ENCODE peak calls at places on chromosomes 13 and 19, in nine cellular contexts. S, Z, C, P, E, J, R, M and O are unnamed samples.

GRCh38 chr13:111666377-111666776 is 345.9 kb downstream of the TEX29 start:
- DNase-seq in R (no peak), J (no peak), E (no peak), C (no peak), P (peak), Z (no peak), S (no peak), M (no peak), O (no peak)

GRCh38 chr13:28136916-28137315 is 1.4 kb upstream of the PAN3 start:
- DNase-seq in J (no peak), E (no peak), R (no peak), S (no peak), Z (no peak), M (no peak), C (peak), P (no peak), O (no peak)

GRCh38 chr13:80962855-80963254 is 621.9 kb upstream of the SPRY2 start:
- DNase-seq in S (no peak), M (no peak), J (no peak), R (no peak), E (no peak), C (no peak), Z (no peak), P (no peak), O (no peak)

GRCh38 chr13:94516456-94516855 is 37.0 kb upstream of the DCT start:
- DNase-seq in J (no peak), E (no peak), C (no peak), M (no peak), R (no peak), S (no peak), Z (no peak), P (no peak), O (no peak)

GRCh38 chr13:29746167-29746677 is 104.2 kb downstream of the UBL3 start:
- DNase-seq in P (no peak), J (no peak), R (no peak), Z (no peak), S (no peak), E (no peak), M (no peak), C (no peak), O (no peak)

GRCh38 chr19:42989851-42990250 is 36.4 kb downstream of the PSG11 start:
- DNase-seq in C (no peak), J (no peak), S (no peak), E (no peak), Z (no peak), M (no peak), P (no peak), R (no peak), O (no peak)

GRCh38 chr19:10835754-10836477 is at the start of gene TMED1:
- DNase-seq in Z (peak), M (peak), S (peak), C (peak), E (peak), J (peak), R (peak), P (peak), O (peak)

GRCh38 chr19:58559275-58560006 is 1.0 kb upstream of the UBE2M start:
- DNase-seq in R (peak), M (peak), P (peak), Z (peak), S (peak), E (peak), C (peak), J (peak), O (peak)

GRCh38 chr13:112052213-112052612 is 14.7 kb upstream of the SOX1 start:
- DNase-seq in J (no peak), Z (no peak), E (no peak), S (no peak), R (no peak), C (no peak), P (no peak), M (no peak), O (no peak)

GRCh38 chr19:16951529-16951928 is 62.7 kb downstream of the F2RL3 start:
- DNase-seq in C (no peak), R (no peak), P (no peak), J (no peak), Z (peak), M (peak), E (no peak), S (no peak), O (no peak)

GRCh38 chr13:84528408-84529055 is 646.3 kb upstream of the SLITRK1 start:
- DNase-seq in S (no peak), M (no peak), J (no peak), P (no peak), Z (no peak), E (no peak), C (no peak), R (no peak), O (no peak)

GRCh38 chr13:112489199-112489598 is 98.8 kb downstream of the TUBGCP3 start:
- DNase-seq in C (no peak), Z (no peak), E (no peak), M (no peak), J (no peak), R (no peak), S (no peak), P (no peak), O (no peak)

GRCh38 chr13:46131705-46132104 is 26.9 kb upstream of the CPB2 start:
- DNase-seq in P (no peak), J (no peak), R (no peak), S (no peak), Z (no peak), M (no peak), C (no peak), E (no peak), O (no peak)

GRCh38 chr19:54233941-54234340 is 8.6 kb downstream of the LILRA6 start:
- DNase-seq in C (no peak), P (no peak), J (no peak), Z (no peak), S (peak), R (no peak), E (no peak), M (no peak), O (no peak)

GRCh38 chr19:55255618-55256423 is 3.0 kb downstream of the PPP6R1 start:
- DNase-seq in P (no peak), S (peak), Z (peak), J (no peak), R (no peak), C (peak), M (peak), E (peak), O (no peak)

GRCh38 chr19:5086725-5087439 is 118.0 kb downstream of the KDM4B start:
- DNase-seq in R (no peak), P (no peak), E (peak), M (no peak), C (no peak), J (no peak), Z (no peak), S (no peak), O (no peak)

GRCh38 chr13:45564108-45564507 is 51.4 kb downstream of the ERICH6B start:
- DNase-seq in C (peak), P (no peak), E (no peak), J (no peak), M (no peak), Z (peak), S (no peak), R (no peak), O (no peak)

GRCh38 chr13:80235559-80236296 is 105.2 kb downstream of the SPRY2 start:
- DNase-seq in P (no peak), M (peak), C (peak), E (no peak), J (no peak), R (no peak), Z (no peak), S (no peak), O (no peak)

GRCh38 chr13:69604698-69605097 is 502.9 kb upstream of the ATXN8OS start:
- DNase-seq in M (no peak), Z (no peak), E (no peak), S (no peak), R (no peak), J (no peak), C (no peak), P (no peak), O (no peak)

GRCh38 chr13:19836472-19836871 is 27.0 kb downstream of the ZMYM5 start:
- DNase-seq in C (no peak), S (no peak), R (no peak), Z (peak), P (no peak), M (no peak), J (no peak), E (no peak), O (no peak)

GRCh38 chr19:10961073-10961762 is 388 bp downstream of the SMARCA4 start:
- DNase-seq in R (peak), Z (no peak), M (no peak), C (peak), J (no peak), P (peak), E (no peak), S (peak), O (no peak)

GRCh38 chr13:50116430-50116973 is 101.3 kb downstream of the KCNRG start:
- DNase-seq in S (no peak), R (no peak), P (no peak), J (no peak), C (no peak), E (no peak), M (no peak), Z (peak), O (no peak)

GRCh38 chr19:21256722-21257121 is 72.5 kb downstream of the ZNF708 start:
- DNase-seq in J (no peak), S (no peak), Z (peak), M (no peak), P (peak), R (no peak), E (peak), C (peak), O (no peak)

GRCh38 chr13:33751151-33751550 is 66.8 kb upstream of the RFC3 start:
- DNase-seq in C (no peak), P (no peak), Z (peak), J (no peak), E (no peak), S (no peak), M (no peak), R (no peak), O (no peak)

GRCh38 chr13:97492257-97492656 is 58.3 kb downstream of the RAP2A start:
- DNase-seq in E (no peak), C (no peak), P (no peak), J (no peak), Z (no peak), S (no peak), R (no peak), M (no peak), O (no peak)

GRCh38 chr19:30228726-30229523 is 143.3 kb upstream of the ZNF536 start:
- DNase-seq in M (no peak), C (no peak), E (no peak), Z (peak), R (no peak), J (no peak), S (no peak), P (no peak), O (no peak)

GRCh38 chr13:102974574-102975195 is 91.5 kb downstream of the SLC10A2 start:
- DNase-seq in J (no peak), R (no peak), E (no peak), Z (no peak), C (no peak), M (no peak), P (no peak), S (no peak), O (no peak)

GRCh38 chr19:45630463-45630862 is 8.7 kb downstream of the EML2 start:
- DNase-seq in C (peak), M (peak), E (peak), J (no peak), Z (peak), P (no peak), S (no peak), R (no peak), O (no peak)

GRCh38 chr19:3672575-3672948 is 27.7 kb downstream of the PIP5K1C start:
- DNase-seq in J (no peak), C (no peak), E (no peak), P (no peak), R (no peak), S (no peak), M (no peak), Z (no peak), O (no peak)

GRCh38 chr13:28558126-28558525 is 63.2 kb upstream of the FLT1 start:
- DNase-seq in J (no peak), C (no peak), E (no peak), P (no peak), R (no peak), S (no peak), M (no peak), Z (peak), O (no peak)

GRCh38 chr13:50691682-50692263 is 151.7 kb downstream of the DLEU7 start:
- DNase-seq in Z (no peak), P (no peak), R (no peak), E (no peak), M (no peak), S (no peak), J (no peak), C (no peak), O (no peak)

GRCh38 chr13:114328595-114328994 is 14.3 kb downstream of the CHAMP1 start:
- DNase-seq in R (no peak), J (no peak), P (no peak), S (no peak), C (no peak), E (no peak), M (no peak), Z (no peak), O (no peak)

GRCh38 chr13:114323349-114323748 is 9.0 kb downstream of the CHAMP1 start:
- DNase-seq in J (no peak), E (no peak), Z (no peak), S (no peak), C (no peak), M (no peak), P (no peak), R (no peak), O (no peak)

GRCh38 chr13:114324334-114324733 is 10.0 kb downstream of the CHAMP1 start:
- DNase-seq in C (no peak), J (no peak), E (no peak), M (no peak), S (no peak), P (no peak), Z (no peak), R (no peak), O (no peak)

GRCh38 chr13:114328034-114328433 is 13.7 kb downstream of the CHAMP1 start:
- DNase-seq in C (no peak), M (no peak), P (no peak), Z (no peak), R (no peak), J (no peak), E (no peak), S (no peak), O (no peak)

GRCh38 chr13:114325729-114326128 is 11.4 kb downstream of the CHAMP1 start:
- DNase-seq in S (no peak), C (peak), J (no peak), Z (no peak), M (no peak), P (no peak), E (no peak), R (no peak), O (no peak)
- TF ChIP-seq POLR2A in S (no peak), C (no peak), J (no peak), Z (no peak), M (no peak), P (no peak), E (no peak), R (no peak), O (no peak)

GRCh38 chr13:25679154-25679553 is 307.4 kb downstream of the ATP8A2 start:
- DNase-seq in C (no peak), R (no peak), P (no peak), S (no peak), Z (no peak), E (no peak), J (no peak), M (no peak), O (no peak)
- TF ChIP-seq POLR2A in C (no peak), R (no peak), P (no peak), S (no peak), Z (no peak), E (no peak), J (no peak), M (no peak), O (no peak)

GRCh38 chr19:33132425-33132824 is 511 bp downstream of the WDR88 start:
- DNase-seq in S (no peak), Z (no peak), R (no peak), M (no peak), E (peak), C (no peak), P (no peak), J (no peak), O (no peak)
- TF ChIP-seq POLR2A in S (no peak), Z (no peak), R (no peak), M (no peak), E (no peak), C (no peak), P (no peak), J (no peak), O (no peak)

GRCh38 chr19:35039881-35040456 is 1.6 kb upstream of the HPN start:
- DNase-seq in P (no peak), R (no peak), J (no peak), S (no peak), C (no peak), E (no peak), M (no peak), Z (no peak), O (no peak)
- TF ChIP-seq POLR2A in P (no peak), R (no peak), J (no peak), S (no peak), C (no peak), E (no peak), M (no peak), Z (no peak), O (no peak)

DNA sequence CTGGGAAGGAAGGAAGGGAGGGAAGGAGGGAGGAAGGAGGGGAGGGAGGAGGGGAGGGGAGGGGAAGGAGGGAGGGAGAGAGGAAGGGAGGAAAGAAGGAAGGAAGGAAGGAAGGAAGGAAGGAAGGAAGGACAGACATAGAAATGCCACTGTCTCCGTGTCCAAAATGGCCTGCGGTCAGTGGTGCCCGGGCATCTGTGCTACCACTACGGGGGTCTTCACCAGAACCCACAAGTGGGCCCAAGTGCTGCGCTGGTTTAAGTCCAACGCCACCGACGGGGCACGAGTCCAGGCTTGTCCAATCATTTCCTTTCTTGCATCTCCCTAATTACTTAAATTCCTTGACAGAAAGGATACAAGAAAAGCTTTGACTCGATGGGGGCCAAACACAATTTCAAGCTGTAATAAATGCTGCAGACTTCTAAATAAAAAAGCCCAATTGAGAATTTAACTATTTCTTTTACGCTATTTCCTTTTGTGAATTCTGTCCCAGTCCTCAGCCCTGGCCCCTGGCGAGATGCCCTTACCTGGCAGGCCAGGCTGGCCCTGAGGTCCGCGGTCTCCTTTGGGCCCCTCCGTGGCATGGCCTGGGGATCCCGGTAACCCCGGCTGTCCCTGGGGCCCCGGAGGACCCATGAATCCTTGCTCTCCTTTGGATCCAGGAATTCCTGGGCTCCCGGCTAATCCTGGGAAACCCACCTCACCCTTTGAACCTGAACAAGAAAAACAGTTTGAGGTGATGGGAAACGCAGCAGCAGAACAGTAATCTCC is 136.8 kb downstream of the COL4A1 start:
- DNase-seq in E (no peak), S (no peak), Z (no peak), P (no peak), J (no peak), C (no peak), R (no peak), M (no peak), O (no peak)
- TF ChIP-seq POLR2A in E (no peak), S (no peak), Z (no peak), P (no peak), J (no peak), C (no peak), R (no peak), M (no peak), O (no peak)

GRCh38 chr19:48255376-48256303 is at the start of gene CARD8:
- DNase-seq in C (peak), E (peak), Z (peak), J (peak), M (peak), P (peak), S (peak), R (peak), O (no peak)
- TF ChIP-seq POLR2A in C (peak), E (peak), Z (peak), J (no peak), M (no peak), P (no peak), S (no peak), R (peak), O (peak)